ENCODE peak calls at places on chromosomes 16 and 17, in eight cellular contexts. One of them, this sample, is unnamed.

GRCh38 chr17:63361182-63361581 is 84.9 kb downstream of the CYB561 start:
- DNase-seq in AG09309: no peak
- DNase-seq in AG10803: no peak
- DNase-seq in tibial nerve: no peak
- DNase-seq in fibroblast of lung: no peak
- DNase-seq in thoracic aorta: no peak
- DNase-seq in AG04450: no peak
- DNase-seq in epithelial cell of proximal tubule: no peak
- DNase-seq in this sample: no peak

GRCh38 chr16:88773812-88774291 is 11.2 kb downstream of the PIEZO1 start:
- DNase-seq in AG09309: no peak
- DNase-seq in AG10803: peak
- DNase-seq in tibial nerve: no peak
- DNase-seq in fibroblast of lung: peak
- DNase-seq in thoracic aorta: no peak
- DNase-seq in AG04450: no peak
- DNase-seq in epithelial cell of proximal tubule: no peak
- DNase-seq in this sample: no peak

GRCh38 chr17:10754109-10754508 is 24.3 kb upstream of the TMEM220 start:
- DNase-seq in AG09309: no peak
- DNase-seq in AG10803: peak
- DNase-seq in tibial nerve: no peak
- DNase-seq in fibroblast of lung: peak
- DNase-seq in thoracic aorta: no peak
- DNase-seq in AG04450: no peak
- DNase-seq in epithelial cell of proximal tubule: no peak
- DNase-seq in this sample: no peak

GRCh38 chr16:57627184-57627871 is 1.1 kb upstream of the ADGRG1 start:
- DNase-seq in AG09309: peak
- DNase-seq in AG10803: peak
- DNase-seq in tibial nerve: no peak
- DNase-seq in fibroblast of lung: peak
- DNase-seq in thoracic aorta: no peak
- DNase-seq in AG04450: no peak
- DNase-seq in epithelial cell of proximal tubule: peak
- DNase-seq in this sample: no peak

GRCh38 chr16:20166531-20167235 is 93.0 kb upstream of the GPR139 start:
- DNase-seq in AG09309: no peak
- DNase-seq in AG10803: no peak
- DNase-seq in tibial nerve: no peak
- DNase-seq in fibroblast of lung: no peak
- DNase-seq in thoracic aorta: no peak
- DNase-seq in AG04450: no peak
- DNase-seq in epithelial cell of proximal tubule: no peak
- DNase-seq in this sample: no peak

GRCh38 chr17:7992924-7993323 is 9.5 kb upstream of the GUCY2D start:
- DNase-seq in AG09309: no peak
- DNase-seq in AG10803: no peak
- DNase-seq in tibial nerve: no peak
- DNase-seq in fibroblast of lung: no peak
- DNase-seq in thoracic aorta: no peak
- DNase-seq in AG04450: no peak
- DNase-seq in epithelial cell of proximal tubule: no peak
- DNase-seq in this sample: no peak

GRCh38 chr17:82586576-82587233 is 61.5 kb downstream of the WDR45B start:
- DNase-seq in AG09309: no peak
- DNase-seq in AG10803: no peak
- DNase-seq in tibial nerve: no peak
- DNase-seq in fibroblast of lung: no peak
- DNase-seq in thoracic aorta: no peak
- DNase-seq in AG04450: no peak
- DNase-seq in epithelial cell of proximal tubule: no peak
- DNase-seq in this sample: no peak

GRCh38 chr17:83037084-83037950 is 42.1 kb upstream of the METRNL start:
- DNase-seq in AG09309: no peak
- DNase-seq in AG10803: no peak
- DNase-seq in tibial nerve: no peak
- DNase-seq in fibroblast of lung: no peak
- DNase-seq in thoracic aorta: no peak
- DNase-seq in AG04450: no peak
- DNase-seq in epithelial cell of proximal tubule: no peak
- DNase-seq in this sample: no peak

GRCh38 chr17:38861399-38861843 is 7.9 kb upstream of the RPL23 start:
- DNase-seq in AG09309: no peak
- DNase-seq in AG10803: no peak
- DNase-seq in tibial nerve: no peak
- DNase-seq in fibroblast of lung: no peak
- DNase-seq in thoracic aorta: no peak
- DNase-seq in AG04450: no peak
- DNase-seq in epithelial cell of proximal tubule: no peak
- DNase-seq in this sample: no peak

GRCh38 chr16:82888616-82889015 is 261.8 kb downstream of the CDH13 start:
- DNase-seq in AG09309: peak
- DNase-seq in AG10803: peak
- DNase-seq in tibial nerve: no peak
- DNase-seq in fibroblast of lung: peak
- DNase-seq in thoracic aorta: no peak
- DNase-seq in AG04450: peak
- DNase-seq in epithelial cell of proximal tubule: peak
- DNase-seq in this sample: no peak

GRCh38 chr16:86464044-86464443 is 46.3 kb upstream of the FOXF1 start:
- DNase-seq in AG09309: no peak
- DNase-seq in AG10803: no peak
- DNase-seq in tibial nerve: no peak
- DNase-seq in fibroblast of lung: no peak
- DNase-seq in thoracic aorta: no peak
- DNase-seq in AG04450: no peak
- DNase-seq in epithelial cell of proximal tubule: no peak
- DNase-seq in this sample: no peak

GRCh38 chr16:57422026-57422944 is 17.7 kb downstream of the CCL17 start:
- DNase-seq in AG09309: no peak
- DNase-seq in AG10803: peak
- DNase-seq in tibial nerve: peak
- DNase-seq in fibroblast of lung: peak
- DNase-seq in thoracic aorta: no peak
- DNase-seq in AG04450: peak
- DNase-seq in epithelial cell of proximal tubule: no peak
- DNase-seq in this sample: no peak

GRCh38 chr16:68910051-68910450 is 66.7 kb downstream of the TANGO6 start:
- DNase-seq in AG09309: no peak
- DNase-seq in AG10803: no peak
- DNase-seq in tibial nerve: no peak
- DNase-seq in fibroblast of lung: no peak
- DNase-seq in thoracic aorta: no peak
- DNase-seq in AG04450: no peak
- DNase-seq in epithelial cell of proximal tubule: no peak
- DNase-seq in this sample: no peak

GRCh38 chr17:64107517-64108235 is 22.3 kb downstream of the ERN1 start:
- DNase-seq in AG09309: no peak
- DNase-seq in AG10803: no peak
- DNase-seq in tibial nerve: no peak
- DNase-seq in fibroblast of lung: no peak
- DNase-seq in thoracic aorta: no peak
- DNase-seq in AG04450: no peak
- DNase-seq in epithelial cell of proximal tubule: no peak
- DNase-seq in this sample: no peak

GRCh38 chr17:44785921-44786320 is 27.1 kb downstream of the ADAM11 start:
- DNase-seq in AG09309: no peak
- DNase-seq in AG10803: no peak
- DNase-seq in tibial nerve: no peak
- DNase-seq in fibroblast of lung: no peak
- DNase-seq in thoracic aorta: no peak
- DNase-seq in AG04450: no peak
- DNase-seq in epithelial cell of proximal tubule: no peak
- DNase-seq in this sample: no peak

GRCh38 chr17:70320642-70321345 is 151.5 kb downstream of the KCNJ2 start:
- DNase-seq in AG09309: no peak
- DNase-seq in AG10803: peak
- DNase-seq in tibial nerve: no peak
- DNase-seq in fibroblast of lung: peak
- DNase-seq in thoracic aorta: no peak
- DNase-seq in AG04450: no peak
- DNase-seq in epithelial cell of proximal tubule: no peak
- DNase-seq in this sample: no peak

GRCh38 chr17:58335779-58336455 is 7.3 kb upstream of the TSPOAP1 start:
- DNase-seq in AG09309: no peak
- DNase-seq in AG10803: peak
- DNase-seq in tibial nerve: no peak
- DNase-seq in fibroblast of lung: no peak
- DNase-seq in thoracic aorta: no peak
- DNase-seq in AG04450: no peak
- DNase-seq in epithelial cell of proximal tubule: no peak
- DNase-seq in this sample: peak

DNA sequence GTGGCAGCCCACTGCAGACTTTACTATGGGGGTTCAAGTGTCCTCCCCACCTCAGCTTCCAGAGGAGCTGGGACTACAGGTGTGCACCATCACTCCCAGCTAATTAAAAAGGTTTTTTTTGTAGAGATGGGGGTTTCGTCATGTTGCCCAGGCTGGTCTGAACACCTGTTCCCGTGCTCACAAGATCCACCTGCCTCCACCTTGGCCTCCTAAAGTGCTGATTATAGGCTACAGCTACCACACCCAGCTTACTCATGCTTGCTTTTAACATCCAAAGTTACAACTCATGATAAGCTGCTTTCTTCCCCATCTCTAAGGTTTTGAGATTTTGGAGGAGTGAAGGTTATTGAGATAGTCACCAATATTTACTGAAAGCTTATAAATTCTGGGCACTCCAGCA is 2.6 kb downstream of the NUP88 start:
- DNase-seq in AG09309: no peak
- DNase-seq in AG10803: no peak
- DNase-seq in tibial nerve: no peak
- DNase-seq in fibroblast of lung: no peak
- DNase-seq in thoracic aorta: no peak
- DNase-seq in AG04450: no peak
- DNase-seq in epithelial cell of proximal tubule: no peak
- DNase-seq in this sample: no peak
- H3K4me3 ChIP-seq in AG09309: no peak
- H3K4me3 ChIP-seq in AG10803: no peak
- H3K4me3 ChIP-seq in tibial nerve: no peak
- H3K4me3 ChIP-seq in fibroblast of lung: no peak
- H3K4me3 ChIP-seq in thoracic aorta: no peak
- H3K4me3 ChIP-seq in AG04450: no peak
- H3K4me3 ChIP-seq in epithelial cell of proximal tubule: no peak
- H3K4me3 ChIP-seq in this sample: no peak

DNA sequence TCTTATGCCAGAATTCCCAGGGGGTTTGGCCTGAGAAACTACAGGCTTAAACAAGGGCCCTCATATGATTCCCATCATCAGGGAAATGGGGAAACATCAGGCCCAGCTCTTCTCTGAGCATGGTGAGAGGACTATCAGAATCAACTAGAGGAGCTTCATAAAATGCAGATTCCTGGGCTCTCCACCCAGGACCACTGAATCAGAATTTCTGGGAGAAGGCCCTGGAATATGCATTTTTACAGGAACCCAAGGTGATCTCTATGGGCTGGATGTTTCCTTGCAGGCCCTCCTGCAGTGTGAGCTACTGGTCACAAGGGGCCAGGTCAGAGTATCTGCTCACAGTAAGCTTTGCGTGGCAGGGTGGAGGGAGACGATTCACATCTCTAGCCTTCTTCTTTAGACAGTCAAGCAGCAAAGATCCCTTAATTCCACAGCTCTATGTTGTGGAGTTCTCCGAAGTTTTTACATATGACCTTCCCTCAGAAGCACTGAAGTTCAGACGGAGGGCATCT is 38.8 kb upstream of the HOXB13 start:
- DNase-seq in AG09309: no peak
- DNase-seq in AG10803: no peak
- DNase-seq in tibial nerve: no peak
- DNase-seq in fibroblast of lung: no peak
- DNase-seq in thoracic aorta: no peak
- DNase-seq in AG04450: no peak
- DNase-seq in epithelial cell of proximal tubule: no peak
- DNase-seq in this sample: no peak
- TF ChIP-seq CTCF in AG09309: no peak
- TF ChIP-seq CTCF in AG10803: no peak
- TF ChIP-seq CTCF in tibial nerve: no peak
- TF ChIP-seq CTCF in fibroblast of lung: no peak
- TF ChIP-seq CTCF in thoracic aorta: no peak
- TF ChIP-seq CTCF in AG04450: peak
- TF ChIP-seq CTCF in epithelial cell of proximal tubule: peak
- TF ChIP-seq CTCF in this sample: no peak

GRCh38 chr16:84618428-84619102 is 687 bp upstream of the COTL1 start:
- DNase-seq in AG09309: peak
- DNase-seq in AG10803: peak
- DNase-seq in tibial nerve: no peak
- DNase-seq in fibroblast of lung: peak
- DNase-seq in thoracic aorta: no peak
- DNase-seq in AG04450: peak
- DNase-seq in epithelial cell of proximal tubule: peak
- DNase-seq in this sample: no peak
- H3K4me3 ChIP-seq in AG09309: peak
- H3K4me3 ChIP-seq in AG10803: peak
- H3K4me3 ChIP-seq in tibial nerve: no peak
- H3K4me3 ChIP-seq in fibroblast of lung: peak
- H3K4me3 ChIP-seq in thoracic aorta: peak
- H3K4me3 ChIP-seq in AG04450: peak
- H3K4me3 ChIP-seq in epithelial cell of proximal tubule: peak
- H3K4me3 ChIP-seq in this sample: peak

GRCh38 chr17:67245073-67245693 is at the start of gene HELZ:
- DNase-seq in AG09309: no peak
- DNase-seq in AG10803: peak
- DNase-seq in tibial nerve: peak
- DNase-seq in fibroblast of lung: peak
- DNase-seq in thoracic aorta: no peak
- DNase-seq in AG04450: peak
- DNase-seq in epithelial cell of proximal tubule: peak
- DNase-seq in this sample: peak

GRCh38 chr17:67246398-67246647 is 1.3 kb upstream of the HELZ start:
- DNase-seq in AG09309: no peak
- DNase-seq in AG10803: no peak
- DNase-seq in tibial nerve: no peak
- DNase-seq in fibroblast of lung: no peak
- DNase-seq in thoracic aorta: no peak
- DNase-seq in AG04450: no peak
- DNase-seq in epithelial cell of proximal tubule: no peak
- DNase-seq in this sample: no peak

GRCh38 chr17:67245694-67246397 is 850 bp upstream of the HELZ start:
- DNase-seq in AG09309: no peak
- DNase-seq in AG10803: no peak
- DNase-seq in tibial nerve: no peak
- DNase-seq in fibroblast of lung: no peak
- DNase-seq in thoracic aorta: no peak
- DNase-seq in AG04450: no peak
- DNase-seq in epithelial cell of proximal tubule: no peak
- DNase-seq in this sample: peak

GRCh38 chr17:67243284-67243683 is 1.7 kb downstream of the HELZ start:
- DNase-seq in AG09309: no peak
- DNase-seq in AG10803: no peak
- DNase-seq in tibial nerve: no peak
- DNase-seq in fibroblast of lung: no peak
- DNase-seq in thoracic aorta: no peak
- DNase-seq in AG04450: no peak
- DNase-seq in epithelial cell of proximal tubule: no peak
- DNase-seq in this sample: no peak

DNA sequence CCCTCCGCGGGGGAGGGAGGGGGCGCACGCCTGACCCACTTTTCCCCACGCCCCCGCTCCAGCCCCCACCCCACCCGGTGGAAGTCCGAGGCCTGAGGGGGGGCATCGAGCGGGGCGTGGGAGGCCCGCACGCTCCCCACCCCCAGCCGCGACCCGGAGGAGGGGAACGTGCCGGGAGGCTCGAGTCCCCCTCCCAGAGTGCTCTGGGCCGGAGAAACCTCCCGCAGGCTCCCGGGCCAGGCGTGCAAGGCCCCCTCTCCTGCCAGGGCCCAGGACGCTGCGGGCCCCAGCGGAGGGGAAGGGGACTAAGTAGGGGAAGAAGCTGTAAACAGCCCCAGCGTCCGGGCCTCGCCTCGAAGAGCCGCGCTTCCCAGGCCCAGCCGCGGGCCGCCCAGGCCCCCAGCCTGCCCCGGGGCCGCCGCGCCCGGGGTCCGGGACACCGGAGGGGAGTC is 349 bp downstream of the HELZ start:
- DNase-seq in AG09309: no peak
- DNase-seq in AG10803: no peak
- DNase-seq in tibial nerve: no peak
- DNase-seq in fibroblast of lung: no peak
- DNase-seq in thoracic aorta: no peak
- DNase-seq in AG04450: no peak
- DNase-seq in epithelial cell of proximal tubule: no peak
- DNase-seq in this sample: no peak
- TF ChIP-seq CTCF in AG09309: no peak
- TF ChIP-seq CTCF in AG10803: no peak
- TF ChIP-seq CTCF in tibial nerve: no peak
- TF ChIP-seq CTCF in fibroblast of lung: no peak
- TF ChIP-seq CTCF in thoracic aorta: no peak
- TF ChIP-seq CTCF in AG04450: no peak
- TF ChIP-seq CTCF in epithelial cell of proximal tubule: no peak
- TF ChIP-seq CTCF in this sample: no peak